ENCODE peak calls at places on chromosomes 7 and 10, in four cellular contexts. X is cardiac muscle cell, P is brain microvascular endothelial cell, D is fibroblast of lung. R is an unnamed sample.

GRCh38 chr10:60955957-60956425 is 12.0 kb upstream of the RHOBTB1 start:
- DNase-seq in X (no peak), D (peak), P (peak), R (no peak)

GRCh38 chr7:3825491-3825890 is 524.4 kb downstream of the SDK1 start:
- DNase-seq in D (no peak), P (no peak), X (no peak), R (no peak)

GRCh38 chr7:133873631-133874030 is 253.5 kb upstream of the LRGUK start:
- DNase-seq in P (peak), D (peak), X (no peak), R (no peak)

GRCh38 chr7:128437426-128438332 is 18.0 kb upstream of the HILPDA start:
- DNase-seq in D (no peak), X (no peak), P (no peak), R (no peak)

GRCh38 chr7:25846722-25847121 is 305.3 kb upstream of the NFE2L3 start:
- DNase-seq in P (peak), D (peak), X (no peak), R (no peak)

GRCh38 chr7:26958834-26959233 is 94.4 kb upstream of the SKAP2 start:
- DNase-seq in P (peak), X (no peak), D (peak), R (no peak)

GRCh38 chr10:95833038-95833673 is 74.6 kb upstream of the CC2D2B start:
- DNase-seq in X (no peak), P (no peak), D (no peak), R (no peak)

GRCh38 chr7:31695856-31696255 is 8.8 kb downstream of the PPP1R17 start:
- DNase-seq in P (no peak), D (no peak), X (no peak), R (no peak)

GRCh38 chr7:123024989-123025758 is 29.7 kb upstream of the TAS2R16 start:
- DNase-seq in P (peak), X (no peak), D (peak), R (no peak)

GRCh38 chr7:138663741-138664710 is 37.1 kb downstream of the SVOPL start:
- DNase-seq in X (peak), P (peak), D (no peak), R (no peak)

GRCh38 chr10:23656735-23657134 is 217.9 kb downstream of the OTUD1 start:
- DNase-seq in D (no peak), P (no peak), X (peak), R (no peak)

GRCh38 chr7:139758388-139758787 is 19.4 kb downstream of the HIPK2 start:
- DNase-seq in P (no peak), X (no peak), D (no peak), R (no peak)

GRCh38 chr10:114352653-114353298 is 51.5 kb downstream of the AFAP1L2 start:
- DNase-seq in D (no peak), P (no peak), X (no peak), R (no peak)

GRCh38 chr10:27451054-27451453 is 53.0 kb upstream of the RAB18 start:
- DNase-seq in D (no peak), X (no peak), P (no peak), R (no peak)

GRCh38 chr10:62614389-62615157 is 189.9 kb upstream of the ADO start:
- DNase-seq in D (peak), P (peak), X (no peak), R (no peak)

GRCh38 chr7:19674266-19674960 is 34.4 kb downstream of the POLR1F start:
- DNase-seq in X (no peak), D (peak), P (peak), R (no peak)

GRCh38 chr10:132458595-132459251 is 61.7 kb downstream of the PWWP2B start:
- DNase-seq in P (no peak), D (no peak), X (peak), R (no peak)

GRCh38 chr7:2120841-2121830 is 111.6 kb downstream of the MAD1L1 start:
- DNase-seq in P (no peak), X (no peak), D (no peak), R (no peak)

GRCh38 chr7:34451183-34451582 is 206.8 kb upstream of the NPSR1 start:
- DNase-seq in P (no peak), D (no peak), X (no peak), R (no peak)

GRCh38 chr10:60044221-60044620 is 137.9 kb upstream of the CCDC6 start:
- DNase-seq in P (peak), X (no peak), D (peak), R (no peak)

GRCh38 chr7:55092186-55092976 is 73.6 kb downstream of the EGFR start:
- DNase-seq in D (peak), P (no peak), X (no peak), R (no peak)

GRCh38 chr10:52314007-52314821 is at the start of gene DKK1:
- DNase-seq in X (peak), D (peak), P (peak), R (no peak)

GRCh38 chr7:123190109-123190831 is 9.5 kb downstream of the SLC13A1 start:
- DNase-seq in X (no peak), D (no peak), P (no peak), R (no peak)

GRCh38 chr7:138890782-138891445 is 90.3 kb downstream of the KIAA1549 start:
- DNase-seq in P (peak), D (peak), X (peak), R (no peak)

GRCh38 chr10:3333426-3333825 is 160.8 kb upstream of the PITRM1 start:
- DNase-seq in P (no peak), X (no peak), D (no peak), R (no peak)

GRCh38 chr7:32164341-32164996 is 94.3 kb upstream of the PDE1C start:
- DNase-seq in X (peak), P (peak), D (peak), R (no peak)

GRCh38 chr7:102080371-102081243 is 206.1 kb upstream of the SH2B2 start:
- DNase-seq in X (no peak), D (no peak), P (no peak), R (no peak)

GRCh38 chr7:133310232-133310852 is 57.5 kb downstream of the EXOC4 start:
- DNase-seq in D (peak), P (peak), X (peak), R (no peak)

GRCh38 chr7:92615861-92616260 is 25.7 kb upstream of the FAM133B start:
- DNase-seq in D (no peak), X (no peak), P (no peak), R (no peak)
- TF ChIP-seq CTCF in D (no peak), X (no peak), P (no peak), R (no peak)

DNA sequence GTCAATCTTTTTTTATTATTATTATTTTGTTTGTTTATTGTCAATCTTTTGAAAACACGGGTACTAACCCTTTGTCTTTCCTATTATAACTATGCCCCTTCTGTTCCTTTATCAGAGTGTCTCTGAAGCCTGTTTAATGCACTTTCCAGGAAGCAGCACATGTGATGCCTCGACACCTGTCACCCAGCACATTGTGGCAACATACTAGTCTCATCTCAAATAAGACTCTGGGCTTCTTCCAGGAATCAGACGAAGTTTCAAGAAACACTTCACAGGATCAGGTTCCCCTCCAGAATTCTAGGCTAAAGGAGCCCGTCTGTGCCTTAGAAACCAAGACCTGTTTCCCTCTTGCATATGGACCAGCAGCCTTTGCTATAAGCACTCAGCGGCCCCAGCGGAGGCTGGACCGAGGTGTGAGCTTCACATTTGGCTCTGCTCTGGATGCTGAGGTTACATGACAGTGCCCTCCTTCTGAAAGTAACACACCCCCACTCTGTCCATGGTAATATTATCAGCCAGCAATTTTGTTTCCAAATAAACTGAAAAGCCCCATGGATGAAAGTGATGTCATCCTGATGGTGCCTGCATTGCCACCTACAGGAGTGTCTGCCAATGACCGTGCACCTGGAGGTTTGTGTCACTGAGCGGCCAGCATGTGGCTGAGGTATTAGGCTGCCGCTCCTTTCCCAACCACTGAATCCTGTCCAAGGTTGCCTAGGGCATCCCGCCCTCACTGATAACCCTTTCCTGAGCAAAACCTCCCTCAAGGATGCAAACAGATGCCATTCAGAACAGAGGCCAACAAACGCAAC is 38.1 kb downstream of the MKI67 start:
- DNase-seq in D (no peak), P (no peak), X (no peak), R (no peak)
- TF ChIP-seq CTCF in D (no peak), P (peak), X (no peak), R (no peak)

GRCh38 chr7:150974468-150975391 is 3.4 kb downstream of the KCNH2 start:
- DNase-seq in X (peak), D (no peak), P (no peak), R (peak)
- TF ChIP-seq CTCF in X (peak), D (no peak), P (peak), R (peak)

GRCh38 chr10:28679941-28680752 is 2.8 kb downstream of the BAMBI start:
- DNase-seq in P (no peak), D (no peak), X (peak), R (no peak)
- TF ChIP-seq CTCF in P (peak), D (no peak), X (peak), R (no peak)

GRCh38 chr7:92245487-92246362 is at the start of the genes ANKIB1 and KRIT1:
- DNase-seq in P (peak), D (peak), X (peak), R (peak)
- TF ChIP-seq CTCF in P (peak), D (peak), X (peak), R (no peak)

GRCh38 chr7:142420554-142421362 is 162.9 kb upstream of the PRSS58 start:
- DNase-seq in D (peak), X (peak), P (peak), R (no peak)
- TF ChIP-seq CTCF in D (peak), X (peak), P (peak), R (peak)

DNA sequence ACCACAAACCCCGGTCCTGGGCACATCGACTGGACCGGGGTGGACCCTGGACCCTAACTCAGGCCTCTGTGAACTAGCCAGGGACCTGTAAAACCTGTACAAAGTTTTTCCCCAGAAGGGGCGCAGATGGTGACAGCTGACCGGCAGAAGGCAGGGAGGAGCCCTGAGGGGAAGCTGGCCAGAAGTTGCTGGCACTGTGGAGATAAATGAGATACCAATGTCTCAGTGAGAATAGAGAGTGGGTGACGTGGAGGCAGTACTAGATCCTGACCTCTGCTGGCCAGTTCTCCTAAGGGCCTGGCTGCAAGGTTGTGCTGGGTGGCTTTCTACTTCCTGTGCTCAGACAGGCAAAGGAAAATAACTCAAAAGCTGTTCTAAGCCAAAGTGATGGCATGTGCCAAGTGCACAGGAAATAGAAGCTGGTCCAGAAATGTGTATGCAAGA is 10.6 kb upstream of the TSPAN14 start:
- DNase-seq in X (no peak), P (no peak), D (no peak), R (no peak)
- TF ChIP-seq CTCF in X (peak), P (peak), D (peak), R (peak)

GRCh38 chr10:85786401-85786899 is 580.1 kb downstream of the GRID1 start:
- DNase-seq in D (no peak), P (no peak), X (peak), R (no peak)
- TF ChIP-seq CTCF in D (no peak), P (no peak), X (no peak), R (peak)

GRCh38 chr10:35006836-35007235 is 83.3 kb downstream of the CUL2 start:
- DNase-seq in D (peak), P (no peak), X (no peak), R (no peak)
- TF ChIP-seq CTCF in D (no peak), P (no peak), X (no peak), R (no peak)

GRCh38 chr7:12890586-12890985 is 203.2 kb downstream of the ARL4A start:
- DNase-seq in X (no peak), P (no peak), D (no peak), R (no peak)
- TF ChIP-seq CTCF in X (no peak), P (no peak), D (no peak), R (no peak)